ENCODE peak calls at places on chromosomes 4 and X, in five cellular contexts. O is GM23248, G is right lobe of liver, Z is left ventricle myocardium inferior, R is foreskin keratinocyte. A is an unnamed sample. For H3K27me3, the result is how much of the 10 kb centered on the place peaks cover.

GRCh38 chr4:76569225-76569624 is 134.2 kb downstream of the SHROOM3 start:
- DNase-seq in O (no peak), G (no peak), Z (no peak), R (no peak), A (no peak)

GRCh38 chr4:188993871-188994270 is 854.6 kb downstream of the TRIML1 start:
- DNase-seq in O (no peak), G (no peak), Z (no peak), R (no peak), A (no peak)

GRCh38 chr4:47577779-47578553 is 92.9 kb downstream of the ATP10D start:
- DNase-seq in O (peak), G (no peak), Z (no peak), R (no peak), A (no peak)

GRCh38 chr4:169045862-169046584 is 36.0 kb upstream of the CBR4 start:
- DNase-seq in O (no peak), G (no peak), Z (no peak), R (no peak), A (no peak)

GRCh38 chr4:87042986-87043820 is 108.4 kb downstream of the AFF1 start:
- DNase-seq in O (no peak), G (no peak), Z (no peak), R (no peak), A (no peak)

GRCh38 chr4:58144721-58145120 is 1034.5 kb upstream of the IGFBP7 start:
- DNase-seq in O (no peak), G (no peak), Z (no peak), R (no peak), A (no peak)

GRCh38 chrX:57134702-57135101 is 2.5 kb downstream of the SPIN2A start:
- DNase-seq in O (no peak), G (no peak), Z (no peak), R (no peak), A (peak)

GRCh38 chr4:140133576-140133975 is 20.4 kb downstream of the MAML3 start:
- DNase-seq in O (peak), G (no peak), Z (no peak), R (no peak), A (peak)

GRCh38 chr4:25865586-25865985 is 2.8 kb upstream of the SEL1L3 start:
- DNase-seq in O (peak), G (no peak), Z (no peak), R (peak), A (peak)

GRCh38 chr4:110099638-110100037 is 98.8 kb downstream of the ELOVL6 start:
- DNase-seq in O (no peak), G (no peak), Z (no peak), R (no peak), A (peak)

GRCh38 chrX:77892887-77893286 is 2.3 kb downstream of the MAGT1 start:
- DNase-seq in O (no peak), G (no peak), Z (no peak), R (no peak), A (no peak)

GRCh38 chrX:53089224-53089842 is 4.6 kb upstream of the KANTR start:
- DNase-seq in O (peak), G (no peak), Z (peak), R (no peak), A (peak)

GRCh38 chrX:7146026-7146702 is 1.3 kb upstream of the STS start:
- DNase-seq in O (peak), G (no peak), Z (no peak), R (no peak), A (no peak)

GRCh38 chr4:84495448-84496221 is 3.5 kb downstream of the NKX6-1 start:
- DNase-seq in O (no peak), G (no peak), Z (no peak), R (no peak), A (no peak)

GRCh38 chr4:184337907-184338306 is 120.2 kb upstream of the ENPP6 start:
- DNase-seq in O (no peak), G (no peak), Z (no peak), R (no peak), A (no peak)

GRCh38 chrX:140066262-140066661 is 100.9 kb upstream of the CXorf66 start:
- DNase-seq in O (no peak), G (no peak), Z (no peak), R (no peak), A (no peak)

GRCh38 chrX:97320305-97320704 is 436.6 kb downstream of the RPA4 start:
- DNase-seq in O (no peak), G (peak), Z (no peak), R (no peak), A (no peak)

GRCh38 chr4:75514131-75514948 is at the start of the genes RCHY1 and THAP6:
- DNase-seq in O (peak), G (peak), Z (peak), R (peak), A (peak)

DNA sequence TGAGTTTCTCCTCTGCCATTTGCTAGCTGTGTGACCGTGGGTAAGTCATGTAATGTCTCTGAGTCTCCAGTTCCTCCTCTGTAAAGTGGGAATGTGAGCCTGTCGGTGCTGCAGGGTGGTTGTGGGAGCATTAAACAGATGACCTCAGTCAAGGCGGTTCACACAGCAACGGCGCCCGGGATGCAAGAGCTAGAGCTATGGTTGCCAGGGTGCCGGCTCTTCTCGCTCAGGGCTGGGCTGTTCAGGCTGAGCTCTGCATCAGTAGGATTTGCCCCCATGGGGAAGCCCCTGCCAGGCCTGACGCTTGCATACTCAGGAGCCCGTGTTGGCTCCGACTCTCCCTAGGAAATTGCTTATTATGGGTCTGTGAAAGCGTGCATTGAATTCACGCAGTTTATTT is 67.4 kb downstream of the PSAPL1 start:
- DNase-seq in O (no peak), G (no peak), Z (no peak), R (no peak), A (no peak)
- H3K27me3 ChIP-seq in O (under half), G (under half), Z (under half), R (under half), A (under half)

DNA sequence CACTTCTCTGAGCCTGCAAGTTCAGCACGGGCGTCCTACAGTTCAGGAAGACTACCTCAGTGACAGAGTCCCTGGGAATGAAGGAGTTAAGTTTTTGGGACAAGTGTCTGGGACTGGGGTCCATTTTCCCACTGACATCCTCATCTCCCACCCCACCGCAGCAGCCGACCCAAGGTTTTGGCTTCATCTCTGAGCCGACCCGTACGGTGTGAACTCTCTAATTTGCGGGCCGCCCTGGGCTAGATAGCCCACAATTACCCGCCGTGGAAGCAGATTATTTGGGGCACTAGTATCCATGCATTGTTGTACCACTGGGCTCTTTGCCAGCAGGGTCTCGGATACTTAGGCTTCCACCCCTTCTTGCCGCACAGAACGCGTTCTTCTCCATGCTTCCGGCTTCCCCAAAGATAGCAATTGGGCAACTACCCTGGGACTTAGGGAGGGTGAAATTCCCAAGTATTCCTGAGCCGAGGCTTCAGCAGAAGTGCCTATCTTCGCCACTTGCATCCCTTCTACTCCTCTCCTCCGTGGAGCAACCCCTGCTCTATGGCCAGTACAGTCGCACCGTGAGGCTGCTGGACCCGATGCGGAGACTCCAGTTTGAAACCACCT is 2.4 kb downstream of the IL1RAPL2 start:
- DNase-seq in O (no peak), G (no peak), Z (no peak), R (no peak), A (no peak)
- H3K27me3 ChIP-seq in O (under half), G (under half), Z (half or more), R (half or more), A (under half)

GRCh38 chrX:132819885-132820284 is 138.5 kb downstream of the HS6ST2 start:
- DNase-seq in O (no peak), G (no peak), Z (no peak), R (no peak), A (no peak)

GRCh38 chrX:132821974-132822633 is 136.3 kb downstream of the HS6ST2 start:
- DNase-seq in O (no peak), G (no peak), Z (no peak), R (no peak), A (no peak)

GRCh38 chrX:132820675-132821074 is 137.8 kb downstream of the HS6ST2 start:
- DNase-seq in O (no peak), G (no peak), Z (no peak), R (no peak), A (no peak)

GRCh38 chrX:132815643-132816042 is 142.8 kb downstream of the HS6ST2 start:
- DNase-seq in O (no peak), G (no peak), Z (no peak), R (no peak), A (no peak)

DNA sequence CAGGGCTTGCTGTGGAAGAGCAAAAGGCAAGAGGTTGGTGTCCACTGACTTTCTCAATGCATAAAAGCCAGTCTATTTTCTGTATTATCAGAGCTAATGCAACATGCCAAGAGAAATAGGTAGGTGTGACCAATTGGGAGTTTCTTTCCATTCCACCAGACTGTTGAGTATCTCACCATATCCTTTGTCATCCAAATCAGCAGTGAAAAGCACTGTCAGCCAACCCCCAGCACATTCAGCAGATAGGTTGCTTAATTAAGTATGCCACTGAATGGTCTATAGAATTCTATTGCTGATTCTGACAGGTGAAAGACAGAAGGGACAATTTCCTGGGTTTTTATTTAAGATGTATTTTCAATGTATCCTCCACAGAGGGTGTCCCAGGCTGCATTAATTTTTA is 139.8 kb downstream of the HS6ST2 start:
- DNase-seq in O (no peak), G (no peak), Z (no peak), R (no peak), A (no peak)
- H3K27me3 ChIP-seq in O (under half), G (under half), Z (under half), R (under half), A (under half)

GRCh38 chr4:8847764-8848163 is 23.9 kb downstream of the HMX1 start:
- DNase-seq in O (no peak), G (peak), Z (no peak), R (no peak), A (no peak)

GRCh38 chr4:8846046-8846720 is 25.5 kb downstream of the HMX1 start:
- DNase-seq in O (no peak), G (peak), Z (no peak), R (no peak), A (no peak)

GRCh38 chr4:8844976-8845690 is 26.5 kb downstream of the HMX1 start:
- DNase-seq in O (no peak), G (peak), Z (no peak), R (no peak), A (no peak)

GRCh38 chr4:8847331-8847730 is 24.3 kb downstream of the HMX1 start:
- DNase-seq in O (no peak), G (peak), Z (no peak), R (no peak), A (no peak)

DNA sequence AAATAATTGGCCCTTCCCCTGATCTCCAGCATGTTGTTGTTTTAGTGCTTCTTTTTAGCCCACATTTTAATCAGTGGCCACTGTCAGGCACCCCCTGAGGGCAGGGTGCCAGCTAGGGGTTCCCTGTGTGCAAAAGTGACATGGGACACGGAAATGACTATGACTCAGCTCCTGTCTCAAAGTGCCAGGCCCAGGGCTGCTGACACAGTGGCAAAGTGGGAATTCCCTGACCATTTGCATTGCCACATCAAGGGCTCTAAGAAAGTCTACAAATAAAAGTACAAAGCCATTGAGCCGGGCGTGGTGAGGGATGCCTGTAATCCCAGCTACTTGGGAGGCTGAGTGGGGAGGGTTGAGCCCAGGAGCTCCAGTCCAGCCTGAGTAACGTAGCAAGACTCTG is 24.8 kb downstream of the HMX1 start:
- DNase-seq in O (no peak), G (peak), Z (no peak), R (no peak), A (no peak)
- H3K27me3 ChIP-seq in O (under half), G (under half), Z (half or more), R (under half), A (under half)

GRCh38 chr4:108166441-108167315 is 2.1 kb downstream of the LEF1 start:
- DNase-seq in O (no peak), G (no peak), Z (no peak), R (no peak), A (no peak)
- H3K27me3 ChIP-seq in O (half or more), G (under half), Z (half or more), R (under half), A (half or more)

GRCh38 chrX:48831909-48832291 is 3.5 kb downstream of the PCSK1N start:
- DNase-seq in O (no peak), G (no peak), Z (no peak), R (no peak), A (no peak)

GRCh38 chrX:48833531-48834138 is 1.8 kb downstream of the PCSK1N start:
- DNase-seq in O (no peak), G (no peak), Z (no peak), R (no peak), A (no peak)

GRCh38 chrX:48834383-48834709 is 1.1 kb downstream of the PCSK1N start:
- DNase-seq in O (no peak), G (no peak), Z (no peak), R (no peak), A (no peak)

GRCh38 chrX:48829016-48829735 is 2.9 kb downstream of the ERAS start:
- DNase-seq in O (no peak), G (no peak), Z (no peak), R (no peak), A (no peak)

GRCh38 chrX:48831136-48831908 is 4.1 kb downstream of the PCSK1N start:
- DNase-seq in O (no peak), G (no peak), Z (no peak), R (no peak), A (no peak)
- H3K27me3 ChIP-seq in O (under half), G (under half), Z (half or more), R (half or more), A (under half)

GRCh38 chr4:5888706-5889696 is 3.9 kb downstream of the CRMP1 start:
- DNase-seq in O (no peak), G (no peak), Z (no peak), R (no peak), A (no peak)
- H3K27me3 ChIP-seq in O (half or more), G (under half), Z (half or more), R (half or more), A (under half)

GRCh38 chrX:73785493-73785892 is 222.5 kb downstream of the CHIC1 start:
- DNase-seq in O (no peak), G (no peak), Z (no peak), R (no peak), A (no peak)
- H3K27me3 ChIP-seq in O (under half), G (under half), Z (under half), R (under half), A (under half)

GRCh38 chrX:133370719-133371275 is 44.5 kb downstream of the GPC4 start:
- DNase-seq in O (no peak), G (no peak), Z (no peak), R (no peak), A (no peak)

GRCh38 chrX:133366735-133367134 is 48.6 kb downstream of the GPC4 start:
- DNase-seq in O (no peak), G (no peak), Z (no peak), R (no peak), A (no peak)

GRCh38 chrX:133373366-133374079 is 41.8 kb downstream of the GPC4 start:
- DNase-seq in O (no peak), G (no peak), Z (no peak), R (no peak), A (no peak)

GRCh38 chrX:133365886-133366611 is 49.2 kb downstream of the GPC4 start:
- DNase-seq in O (peak), G (no peak), Z (no peak), R (no peak), A (peak)

DNA sequence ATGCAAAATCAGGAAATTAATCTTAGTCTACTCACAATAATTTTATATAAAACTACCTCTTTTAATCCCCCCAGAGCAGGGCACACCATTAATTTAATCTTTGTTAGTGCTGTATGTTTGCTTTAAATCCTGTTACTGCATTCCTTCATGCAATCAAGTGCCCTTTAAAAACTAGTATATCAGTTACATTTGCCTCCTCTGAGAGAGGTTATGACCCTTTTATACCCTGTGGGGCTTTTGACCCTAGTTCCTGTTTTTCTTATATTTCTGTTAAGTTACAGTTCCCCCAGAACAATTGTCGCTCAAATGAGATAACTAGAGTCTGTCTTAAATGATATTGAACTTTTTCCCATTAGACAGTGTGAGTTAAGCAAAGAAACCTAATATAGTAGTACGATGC is 46.2 kb downstream of the GPC4 start:
- DNase-seq in O (no peak), G (no peak), Z (no peak), R (no peak), A (no peak)
- H3K27me3 ChIP-seq in O (under half), G (under half), Z (under half), R (under half), A (under half)